ENCODE peak calls at places on chromosomes 7 and 10, in eight cellular contexts. H, P, C, V, B, N, M and E are unnamed samples.

GRCh38 chr7:1019789-1020610 is 24.3 kb upstream of the GPR146 start:
- DNase-seq in H (no peak), C (peak; percentile 54), B (no peak), P (no peak), M (no peak), V (no peak), N (no peak), E (no peak)

GRCh38 chr7:39951156-39951942 is 1.3 kb downstream of the CDK13 start:
- DNase-seq in V (peak; percentile 62), B (no peak), M (peak; percentile 63), H (peak; percentile 44), P (peak; percentile 68), N (peak; percentile 68), C (peak; percentile 75), E (peak; percentile 61)

GRCh38 chr10:17257466-17258321 is 29.7 kb downstream of the VIM start:
- DNase-seq in V (peak; percentile 79), N (peak; percentile 57), C (peak; percentile 76), P (peak; percentile 68), H (peak; percentile 13), M (peak; percentile 10), B (peak; percentile 20), E (peak; percentile 26)

GRCh38 chr10:121368347-121369025 is 229.8 kb downstream of the FGFR2 start:
- DNase-seq in N (no peak), V (no peak), M (no peak), B (no peak), H (no peak), C (no peak), P (no peak), E (no peak)

GRCh38 chr7:51316666-51317581 is at the start of gene COBL:
- DNase-seq in H (no peak), C (no peak), P (no peak), N (no peak), M (no peak), V (no peak), B (no peak), E (no peak)

GRCh38 chr10:88918506-88918905 is 34.1 kb downstream of the ACTA2 start:
- DNase-seq in B (no peak), M (no peak), P (no peak), C (no peak), H (no peak), V (no peak), N (no peak), E (no peak)

GRCh38 chr7:159212226-159212625 is 67.6 kb upstream of the VIPR2 start:
- DNase-seq in M (no peak), P (no peak), V (no peak), H (no peak), N (no peak), C (no peak), B (no peak), E (no peak)

GRCh38 chr7:66790219-66790618 is 49.7 kb downstream of the RABGEF1 start:
- DNase-seq in P (no peak), M (no peak), H (no peak), B (no peak), C (peak; percentile 82), V (no peak), N (no peak), E (no peak)

GRCh38 chr10:70512149-70512611 is 33.6 kb downstream of the PALD1 start:
- DNase-seq in H (no peak), M (no peak), C (no peak), P (no peak), V (no peak), N (no peak), B (no peak), E (no peak)

GRCh38 chr7:76261935-76262334 is 40.5 kb upstream of the HSPB1 start:
- DNase-seq in M (no peak), P (no peak), C (no peak), B (no peak), V (no peak), H (no peak), N (no peak), E (no peak)